ENCODE peak calls at places on chromosomes 7 and 10, in ten cellular contexts. O is SK-N-SH treated with all-trans-retinoic acid at 6 μM for 48 hours; S is naive B cell; C is foreskin keratinocyte; K is activated CD8-positive, alpha-beta T cell treated with anti-CD3 and anti-CD28 coated beads for 36 hours; F is T-cell; X is central memory CD8-positive, alpha-beta T cell; L is sciatic nerve; W is Panc1; H is lower lobe of right lung. Z is an unnamed sample.

GRCh38 chr7:87833130-87833529 is 43.0 kb downstream of the SLC25A40 start:
- ATAC-seq in S (no peak), H (no peak), X (no peak), K (no peak), C (no peak), W (no peak), L (no peak), F (no peak), O (no peak), Z (no peak)

GRCh38 chr7:35761882-35762720 is 38.8 kb upstream of the SEPTIN7 start:
- ATAC-seq in W (no peak), X (no peak), F (no peak), K (no peak), S (no peak), C (peak; percentile 60), L (no peak), O (peak; percentile 94), H (no peak), Z (no peak)

GRCh38 chr7:133961724-133962123 is 165.4 kb upstream of the LRGUK start:
- ATAC-seq in L (no peak), X (no peak), H (no peak), S (no peak), F (no peak), W (no peak), C (no peak), K (peak; percentile 93), O (no peak), Z (no peak)

GRCh38 chr7:69889338-69890080 is 291.2 kb downstream of the AUTS2 start:
- ATAC-seq in L (no peak), O (no peak), K (no peak), X (no peak), C (peak; percentile 26), H (no peak), W (no peak), S (peak; percentile 92), F (no peak), Z (peak; percentile 83)

GRCh38 chr7:36182854-36183604 is 30.0 kb downstream of the EEPD1 start:
- ATAC-seq in F (no peak), C (peak; percentile 44), K (no peak), X (no peak), O (no peak), W (peak; percentile 47), S (no peak), L (peak; percentile 27), H (no peak), Z (peak; percentile 41)

GRCh38 chr7:6015917-6016652 is 7.0 kb downstream of the AIMP2 start:
- ATAC-seq in S (no peak), K (peak; percentile 31), C (peak; percentile 38), X (no peak), W (no peak), O (peak; percentile 79), L (peak; percentile 92), H (no peak), F (no peak), Z (no peak)

GRCh38 chr7:140156460-140157080 is 20.2 kb downstream of the KDM7A start:
- ATAC-seq in C (peak; percentile 43), F (peak; percentile 59), H (no peak), K (no peak), S (no peak), O (no peak), X (no peak), L (no peak), W (no peak), Z (no peak)

GRCh38 chr10:107497024-107497423 is 332.5 kb upstream of the SORCS1 start:
- ATAC-seq in X (no peak), O (peak; percentile 57), F (no peak), L (no peak), H (no peak), K (no peak), C (no peak), W (no peak), S (no peak), Z (no peak)

GRCh38 chr10:27513451-27514191 is 9.5 kb downstream of the RAB18 start:
- ATAC-seq in S (no peak), X (no peak), W (no peak), L (no peak), O (no peak), H (no peak), C (peak; percentile 73), K (peak; percentile 90), F (peak; percentile 73), Z (no peak)

GRCh38 chr10:104416-104815 is 30.8 kb upstream of the ZMYND11 start:
- ATAC-seq in H (no peak), S (no peak), F (no peak), K (no peak), O (no peak), X (no peak), L (no peak), W (no peak), C (no peak), Z (no peak)

GRCh38 chr10:60099998-60100747 is 193.8 kb upstream of the CCDC6 start:
- ATAC-seq in S (peak; percentile 38), O (peak; percentile 80), X (no peak), L (peak; percentile 72), F (peak; percentile 46), C (peak; percentile 63), H (peak; percentile 69), W (peak; percentile 81), K (no peak), Z (no peak)

GRCh38 chr10:119449760-119450461 is 92.6 kb downstream of the RGS10 start:
- ATAC-seq in X (no peak), S (peak; percentile 68), K (no peak), O (peak; percentile 42), F (no peak), C (peak; percentile 71), L (no peak), H (peak; percentile 79), W (peak; percentile 44), Z (no peak)

GRCh38 chr7:98826400-98826799 is 43.4 kb downstream of the TMEM130 start:
- ATAC-seq in W (no peak), C (peak; percentile 67), F (no peak), X (no peak), O (no peak), S (no peak), H (no peak), L (no peak), K (no peak), Z (no peak)

GRCh38 chr7:1663857-1664651 is 6.0 kb upstream of the ELFN1 start:
- ATAC-seq in C (no peak), H (no peak), X (no peak), S (no peak), L (no peak), F (no peak), K (no peak), O (no peak), W (no peak), Z (no peak)

GRCh38 chr10:101923212-101923611 is 79.6 kb upstream of the KCNIP2 start:
- ATAC-seq in O (no peak), C (no peak), L (no peak), W (no peak), F (no peak), S (no peak), X (no peak), H (no peak), K (no peak), Z (no peak)

GRCh38 chr10:30977385-30977784 is 54.3 kb downstream of the ZNF438 start:
- ATAC-seq in W (no peak), O (no peak), S (no peak), F (no peak), L (no peak), X (no peak), H (no peak), K (no peak), C (no peak), Z (no peak)